ENCODE peak calls at places on chromosomes 5 and 9, in eight cellular contexts. K is A549, C is mesendoderm, P is cardiac muscle cell, F is prostate gland, J is neural progenitor cell, Y is right atrium auricular region, M is thyroid gland. E is an unnamed sample.
A peak's percentile ranks its signal among the peaks of the same experiment; 100 is the strongest.

GRCh38 chr5:77256406-77256805 is 45.9 kb downstream of the PDE8B start:
- DNase-seq in P (no peak), M (no peak), F (no peak), J (no peak), K (no peak), C (no peak), Y (no peak), E (no peak)

GRCh38 chr5:180717989-180718388 is 21.9 kb downstream of the OR2Y1 start:
- DNase-seq in K (no peak), F (no peak), Y (no peak), M (no peak), J (no peak), C (no peak), P (no peak), E (no peak)

GRCh38 chr5:86806206-86806605 is 188.5 kb downstream of the COX7C start:
- DNase-seq in P (no peak), C (no peak), Y (no peak), M (no peak), K (no peak), F (no peak), J (no peak), E (no peak)

GRCh38 chr5:43191740-43192557 is at the start of gene NIM1K:
- DNase-seq in M (peak; percentile 79), P (peak; percentile 60), J (peak; percentile 80), K (peak; percentile 38), Y (peak; percentile 64), F (peak; percentile 26), C (peak; percentile 46), E (peak; percentile 84)

GRCh38 chr9:95103385-95104087 is 214.0 kb downstream of the FANCC start:
- DNase-seq in Y (no peak), K (no peak), F (no peak), P (peak; percentile 20), C (peak; percentile 68), M (peak; percentile 58), J (no peak), E (no peak)

GRCh38 chr5:34806532-34806931 is 32.4 kb upstream of the TTC23L start:
- DNase-seq in P (no peak), K (no peak), Y (no peak), J (no peak), F (no peak), C (no peak), M (no peak), E (no peak)

GRCh38 chr9:3969846-3970245 is 330.0 kb downstream of the GLIS3 start:
- DNase-seq in K (no peak), Y (no peak), J (no peak), F (no peak), P (no peak), C (no peak), M (no peak), E (no peak)

GRCh38 chr9:124693403-124693802 is 77.7 kb downstream of the NR6A1 start:
- DNase-seq in P (no peak), J (no peak), Y (no peak), M (no peak), C (no peak), K (no peak), F (no peak), E (no peak)

GRCh38 chr5:6773342-6774035 is 60.3 kb downstream of the TENT4A start:
- DNase-seq in F (no peak), M (no peak), P (no peak), Y (no peak), K (no peak), C (no peak), J (no peak), E (no peak)

GRCh38 chr9:72128526-72128925 is 20.7 kb upstream of the GDA start:
- DNase-seq in P (no peak), C (no peak), Y (no peak), M (no peak), J (no peak), K (no peak), F (no peak), E (no peak)
- H3K27ac ChIP-seq in P (no peak overlapping the region), C (no peak overlapping the region), Y (no peak overlapping the region), M (no peak overlapping the region), J (no peak overlapping the region), K (no peak overlapping the region), F (no peak overlapping the region), E (no peak overlapping the region)

DNA sequence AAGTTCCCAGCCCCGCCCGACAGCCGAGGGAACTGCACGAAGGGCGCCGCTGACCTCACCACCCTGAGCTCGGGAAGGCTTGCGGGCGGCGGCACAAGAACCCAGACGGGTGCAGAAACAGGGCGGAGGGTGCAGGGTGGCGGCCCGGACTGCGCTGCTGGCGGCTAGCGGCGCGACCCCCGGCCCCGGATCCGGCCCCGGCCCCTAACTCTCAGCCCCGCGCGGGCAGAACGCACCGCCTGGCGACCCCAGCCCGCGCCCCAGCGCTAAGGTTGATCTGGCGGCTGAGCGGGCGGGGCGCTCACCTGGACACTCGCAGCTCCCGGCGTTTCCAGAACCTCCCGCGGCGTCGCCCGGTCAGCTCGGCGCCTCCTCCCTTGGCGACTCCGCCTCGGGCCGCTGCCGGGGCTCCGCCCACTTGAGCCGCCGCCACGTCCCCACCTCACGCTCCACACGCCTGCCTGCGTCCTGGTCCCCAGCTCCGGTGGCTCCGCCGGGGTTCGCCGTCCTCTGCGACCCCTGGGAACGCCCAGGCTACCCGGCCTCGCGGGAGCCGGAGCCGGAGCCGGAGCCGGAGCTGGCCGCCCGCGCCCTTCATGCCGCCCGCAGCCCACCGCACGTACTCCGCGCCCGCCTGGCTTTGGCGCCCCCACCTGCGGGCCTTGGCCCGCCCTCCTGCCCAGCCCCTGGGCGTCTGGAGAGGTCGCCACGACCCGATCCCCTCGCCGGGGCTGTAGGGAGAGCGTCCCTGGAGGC is at the start of gene P4HA2:
- DNase-seq in J (peak; percentile 86), C (peak; percentile 77), Y (peak; percentile 85), F (peak; percentile 85), M (peak; percentile 85), P (peak; percentile 77), K (peak; percentile 78), E (peak; percentile 93)
- H3K27ac ChIP-seq in J (no peak within 1 kb of the TSS), C (no peak within 1 kb of the TSS), Y (peak within 1 kb of the TSS; percentile 91), F (peak within 1 kb of the TSS; percentile 84), M (peak within 1 kb of the TSS; percentile 78), P (peak within 1 kb of the TSS; percentile 44), K (peak within 1 kb of the TSS; percentile 98), E (peak within 1 kb of the TSS; percentile 79)

GRCh38 chr5:174166231-174167079 is 120.9 kb downstream of the NSG2 start:
- DNase-seq in C (no peak), J (peak; percentile 50), K (no peak), F (no peak), Y (no peak), P (no peak), M (no peak), E (no peak)
- H3K27ac ChIP-seq in C (no peak overlapping the region), J (peak overlapping the region; percentile 71), K (no peak overlapping the region), F (no peak overlapping the region), Y (no peak overlapping the region), P (no peak overlapping the region), M (no peak overlapping the region), E (no peak overlapping the region)

DNA sequence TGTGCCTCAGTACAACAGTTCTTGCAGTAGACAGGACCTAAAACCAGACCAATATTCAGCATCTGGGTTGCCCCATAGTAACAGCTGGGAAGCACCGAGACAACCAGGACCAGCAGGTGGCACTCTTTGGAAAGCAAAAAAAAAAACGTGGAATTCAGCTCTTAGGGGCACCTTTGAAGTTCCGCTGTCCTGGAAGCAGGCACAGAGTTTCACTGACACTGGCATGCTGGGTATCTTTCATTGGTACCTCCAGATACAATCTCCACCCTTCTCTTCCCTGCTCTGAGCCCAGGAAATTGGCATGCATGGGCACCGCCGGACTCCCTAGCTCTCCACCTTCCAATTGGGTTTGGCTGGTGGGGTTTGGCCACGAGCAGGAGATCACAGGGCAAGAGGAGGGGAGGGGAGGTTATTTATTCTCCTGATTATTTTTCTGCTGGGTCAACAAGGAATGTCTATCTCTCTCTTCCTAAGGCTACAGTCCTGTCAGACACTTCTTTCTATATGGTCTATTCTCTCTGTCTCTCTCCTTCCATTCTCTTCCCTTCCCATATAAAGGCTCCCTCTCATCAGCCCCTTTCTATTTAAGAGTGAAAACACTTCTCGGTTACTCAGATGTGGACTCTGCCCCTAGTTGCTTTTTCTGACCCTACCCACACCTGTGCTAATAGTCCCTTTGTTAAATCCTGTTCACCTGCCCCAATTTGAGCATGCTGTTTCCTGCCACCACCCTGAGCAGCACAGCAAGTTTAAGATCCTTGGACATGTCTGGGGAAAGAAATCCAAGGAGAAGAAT is 1.9 kb upstream of the IDNK start:
- DNase-seq in Y (no peak), C (peak; percentile 74), P (peak; percentile 63), J (peak; percentile 78), K (peak; percentile 63), M (peak; percentile 37), F (no peak), E (no peak)
- H3K27ac ChIP-seq in Y (no peak overlapping the region), C (no peak overlapping the region), P (no peak overlapping the region), J (no peak overlapping the region), K (no peak overlapping the region), M (no peak overlapping the region), F (no peak overlapping the region), E (no peak overlapping the region)

GRCh38 chr9:33138768-33139167 is 28.4 kb downstream of the B4GALT1 start:
- DNase-seq in F (no peak), C (no peak), P (no peak), Y (no peak), M (no peak), J (no peak), K (no peak), E (peak; percentile 72)

GRCh38 chr9:33137271-33137670 is 29.9 kb downstream of the B4GALT1 start:
- DNase-seq in P (no peak), J (no peak), M (no peak), C (no peak), F (no peak), K (no peak), Y (no peak), E (peak; percentile 56)

GRCh38 chr9:33137781-33138264 is 29.3 kb downstream of the B4GALT1 start:
- DNase-seq in C (no peak), J (no peak), K (no peak), Y (no peak), P (no peak), F (no peak), M (no peak), E (peak; percentile 76)

GRCh38 chr9:33140406-33141360 is 26.5 kb downstream of the B4GALT1 start:
- DNase-seq in C (no peak), Y (no peak), M (no peak), K (no peak), F (no peak), J (no peak), P (no peak), E (no peak)

GRCh38 chr9:33139421-33140228 is 27.5 kb downstream of the B4GALT1 start:
- DNase-seq in M (peak; percentile 94), J (peak; percentile 25), Y (no peak), C (no peak), P (peak; percentile 98), F (no peak), K (no peak), E (peak; percentile 82)
- H3K27ac ChIP-seq in M (peak overlapping the region; percentile 87), J (no peak overlapping the region), Y (peak overlapping the region; percentile 49), C (no peak overlapping the region), P (peak overlapping the region; percentile 47), F (peak overlapping the region; percentile 59), K (peak overlapping the region; percentile 44), E (peak overlapping the region; percentile 14)

GRCh38 chr5:71582945-71583584 is 4.1 kb upstream of the MCCC2 start:
- DNase-seq in J (no peak), Y (no peak), P (no peak), C (no peak), M (no peak), F (peak; percentile 50), K (no peak), E (no peak)
- H3K27ac ChIP-seq in J (no peak overlapping the region), Y (no peak overlapping the region), P (no peak overlapping the region), C (no peak overlapping the region), M (no peak overlapping the region), F (peak overlapping the region; percentile 82), K (no peak overlapping the region), E (no peak overlapping the region)